ENCODE peak calls at places on chromosomes 12 and 14, in five cellular contexts. Q, D, P, G and M are unnamed samples.
A peak's percentile ranks its signal among the peaks of the same experiment; 100 is the strongest.

GRCh38 chr12:131829795-131830334 is 1.7 kb downstream of the MMP17 start:
- ATAC-seq in Q (peak; percentile 2), D (peak; percentile 2), P (peak; percentile 1), G (peak; percentile 9), M (peak; percentile 6)

GRCh38 chr12:560666-561065 is 100.9 kb downstream of the B4GALNT3 start:
- ATAC-seq in P (peak; percentile 5), G (no peak), Q (no peak), D (no peak), M (no peak)

GRCh38 chr14:31388687-31389413 is 31.5 kb downstream of the HEATR5A start:
- ATAC-seq in D (peak; percentile 68), P (no peak), Q (no peak), G (peak; percentile 32), M (no peak)

GRCh38 chr12:15899282-15899870 is 11.8 kb upstream of the DERA start:
- ATAC-seq in P (no peak), Q (peak; percentile 70), G (peak; percentile 72), D (peak; percentile 69), M (no peak)

GRCh38 chr12:95762123-95762785 is 28.3 kb downstream of the NTN4 start:
- ATAC-seq in G (peak; percentile 85), Q (no peak), D (peak; percentile 85), P (no peak), M (no peak)

GRCh38 chr12:91513354-91513753 is 330.7 kb upstream of the DCN start:
- ATAC-seq in D (no peak), G (no peak), P (no peak), Q (no peak), M (no peak)

GRCh38 chr12:71282020-71282419 is 124.2 kb upstream of the TSPAN8 start:
- ATAC-seq in D (no peak), P (no peak), Q (no peak), G (no peak), M (no peak)

GRCh38 chr12:98399532-98399931 is 115.9 kb upstream of the TMPO start:
- ATAC-seq in P (peak; percentile 64), Q (peak; percentile 65), D (peak; percentile 21), G (no peak), M (peak; percentile 20)

GRCh38 chr12:26513357-26514043 is 318.1 kb downstream of the SSPN start:
- ATAC-seq in G (no peak), P (no peak), D (no peak), Q (no peak), M (no peak)

GRCh38 chr14:97407701-97408407 is 610.7 kb downstream of the VRK1 start:
- ATAC-seq in Q (no peak), P (peak; percentile 71), G (no peak), D (no peak), M (no peak)

GRCh38 chr12:95487024-95487423 is 13.1 kb downstream of the METAP2 start:
- ATAC-seq in P (no peak), G (no peak), D (no peak), Q (no peak), M (no peak)

GRCh38 chr14:50768220-50768619 is 62.7 kb downstream of the NIN start:
- ATAC-seq in Q (no peak), G (no peak), D (no peak), P (no peak), M (peak; percentile 40)

GRCh38 chr12:63857771-63858670 is 13.5 kb downstream of the SRGAP1 start:
- ATAC-seq in G (peak; percentile 25), Q (no peak), P (no peak), D (no peak), M (peak; percentile 43)

GRCh38 chr12:108722992-108723766 is 8.1 kb downstream of the CORO1C start:
- ATAC-seq in D (peak; percentile 54), G (peak; percentile 72), Q (no peak), P (peak; percentile 42), M (peak; percentile 77)

GRCh38 chr14:75120546-75121291 is 6.1 kb downstream of the NEK9 start:
- ATAC-seq in Q (no peak), D (peak; percentile 44), G (peak; percentile 12), P (no peak), M (no peak)

GRCh38 chr14:21719841-21720240 is 46.2 kb upstream of the OR4E1 start:
- ATAC-seq in G (no peak), D (no peak), Q (no peak), P (no peak), M (no peak)

GRCh38 chr12:27176765-27177164 is 67.3 kb upstream of the STK38L start:
- ATAC-seq in P (peak; percentile 45), D (peak; percentile 20), Q (no peak), G (no peak), M (no peak)

GRCh38 chr14:66482873-66483272 is 3.3 kb upstream of the CCDC196 start:
- ATAC-seq in G (peak; percentile 51), Q (no peak), P (no peak), D (no peak), M (no peak)

GRCh38 chr14:61568572-61569011 is 126.7 kb upstream of the HIF1A start:
- ATAC-seq in G (peak; percentile 76), Q (peak; percentile 76), P (no peak), D (peak; percentile 52), M (no peak)

GRCh38 chr14:64838656-64839055 is 41.1 kb downstream of the SPTB start:
- ATAC-seq in P (no peak), G (peak; percentile 20), D (no peak), Q (no peak), M (no peak)

GRCh38 chr12:27338473-27338872 is 5.8 kb downstream of the BMAL2 start:
- ATAC-seq in D (no peak), G (no peak), P (no peak), Q (no peak), M (no peak)

GRCh38 chr14:26870096-26870495 is 272.3 kb upstream of the NOVA1 start:
- ATAC-seq in Q (no peak), G (no peak), D (no peak), P (no peak), M (no peak)

GRCh38 chr14:32405856-32406255 is 76.8 kb downstream of the AKAP6 start:
- ATAC-seq in D (no peak), G (no peak), Q (no peak), P (no peak), M (peak; percentile 47)